ENCODE peak calls at places on chromosomes 7 and 10, in six cellular contexts. One of them, this sample, is unnamed.

GRCh38 chr10:13865758-13866491 is 279.2 kb downstream of the PRPF18 start:
- DNase-seq in mammary epithelial cell: peak; percentile 73
- DNase-seq in cardiac septum: peak; percentile 69
- DNase-seq in GM04504: peak; percentile 18
- DNase-seq in fibroblast of mammary gland: peak; percentile 83
- DNase-seq in NCI-H345: no peak
- DNase-seq in this sample: no peak

GRCh38 chr10:50511512-50512213 is 112.1 kb downstream of the SGMS1 start:
- DNase-seq in mammary epithelial cell: peak; percentile 72
- DNase-seq in cardiac septum: no peak
- DNase-seq in GM04504: no peak
- DNase-seq in fibroblast of mammary gland: peak; percentile 36
- DNase-seq in NCI-H345: no peak
- DNase-seq in this sample: no peak

GRCh38 chr7:121388950-121389349 is 7.2 kb downstream of the FAM3C start:
- DNase-seq in mammary epithelial cell: no peak
- DNase-seq in cardiac septum: no peak
- DNase-seq in GM04504: no peak
- DNase-seq in fibroblast of mammary gland: no peak
- DNase-seq in NCI-H345: no peak
- DNase-seq in this sample: no peak

GRCh38 chr10:128095753-128096469 is 30.3 kb downstream of the MKI67 start:
- DNase-seq in mammary epithelial cell: no peak
- DNase-seq in cardiac septum: no peak
- DNase-seq in GM04504: no peak
- DNase-seq in fibroblast of mammary gland: no peak
- DNase-seq in NCI-H345: no peak
- DNase-seq in this sample: no peak

GRCh38 chr10:21509391-21510217 is 15.9 kb downstream of the SKIDA1 start:
- DNase-seq in mammary epithelial cell: no peak
- DNase-seq in cardiac septum: no peak
- DNase-seq in GM04504: no peak
- DNase-seq in fibroblast of mammary gland: no peak
- DNase-seq in NCI-H345: no peak
- DNase-seq in this sample: no peak

GRCh38 chr7:44079221-44080021 is 2.9 kb downstream of the POLM start:
- DNase-seq in mammary epithelial cell: no peak
- DNase-seq in cardiac septum: no peak
- DNase-seq in GM04504: no peak
- DNase-seq in fibroblast of mammary gland: no peak
- DNase-seq in NCI-H345: no peak
- DNase-seq in this sample: peak; percentile 46

GRCh38 chr7:6350057-6350752 is 77.8 kb upstream of the CYTH3 start:
- DNase-seq in mammary epithelial cell: no peak
- DNase-seq in cardiac septum: no peak
- DNase-seq in GM04504: no peak
- DNase-seq in fibroblast of mammary gland: no peak
- DNase-seq in NCI-H345: no peak
- DNase-seq in this sample: no peak

GRCh38 chr7:104156842-104157277 is 51.0 kb downstream of the ORC5 start:
- DNase-seq in mammary epithelial cell: peak; percentile 6
- DNase-seq in cardiac septum: no peak
- DNase-seq in GM04504: no peak
- DNase-seq in fibroblast of mammary gland: peak; percentile 55
- DNase-seq in NCI-H345: peak; percentile 38
- DNase-seq in this sample: no peak

GRCh38 chr10:86348321-86349210 is 18.0 kb downstream of the GRID1 start:
- DNase-seq in mammary epithelial cell: no peak
- DNase-seq in cardiac septum: peak; percentile 74
- DNase-seq in GM04504: no peak
- DNase-seq in fibroblast of mammary gland: no peak
- DNase-seq in NCI-H345: no peak
- DNase-seq in this sample: no peak

GRCh38 chr7:55018361-55019328 is at the start of gene EGFR:
- DNase-seq in mammary epithelial cell: peak; percentile 80
- DNase-seq in cardiac septum: peak; percentile 81
- DNase-seq in GM04504: no peak
- DNase-seq in fibroblast of mammary gland: peak; percentile 75
- DNase-seq in NCI-H345: peak; percentile 43
- DNase-seq in this sample: no peak

GRCh38 chr10:17643339-17643754 is 604 bp upstream of the STAM start:
- DNase-seq in mammary epithelial cell: peak; percentile 87
- DNase-seq in cardiac septum: peak; percentile 85
- DNase-seq in GM04504: peak; percentile 58
- DNase-seq in fibroblast of mammary gland: peak; percentile 87
- DNase-seq in NCI-H345: peak; percentile 64
- DNase-seq in this sample: no peak

GRCh38 chr7:16587785-16588184 is 57.8 kb downstream of the ANKMY2 start:
- DNase-seq in mammary epithelial cell: no peak
- DNase-seq in cardiac septum: no peak
- DNase-seq in GM04504: no peak
- DNase-seq in fibroblast of mammary gland: no peak
- DNase-seq in NCI-H345: no peak
- DNase-seq in this sample: no peak

GRCh38 chr10:65931291-65932080 is 994.4 kb upstream of the LRRTM3 start:
- DNase-seq in mammary epithelial cell: no peak
- DNase-seq in cardiac septum: no peak
- DNase-seq in GM04504: no peak
- DNase-seq in fibroblast of mammary gland: no peak
- DNase-seq in NCI-H345: no peak
- DNase-seq in this sample: no peak

GRCh38 chr7:29798422-29798821 is 7.9 kb upstream of the WIPF3 start:
- DNase-seq in mammary epithelial cell: no peak
- DNase-seq in cardiac septum: no peak
- DNase-seq in GM04504: no peak
- DNase-seq in fibroblast of mammary gland: no peak
- DNase-seq in NCI-H345: no peak
- DNase-seq in this sample: no peak

GRCh38 chr10:4982764-4983226 is 19.6 kb downstream of the AKR1C1 start:
- DNase-seq in mammary epithelial cell: no peak
- DNase-seq in cardiac septum: no peak
- DNase-seq in GM04504: no peak
- DNase-seq in fibroblast of mammary gland: peak; percentile 66
- DNase-seq in NCI-H345: no peak
- DNase-seq in this sample: no peak

GRCh38 chr7:108454674-108455523 is 1.3 kb downstream of the NRCAM start:
- DNase-seq in mammary epithelial cell: peak; percentile 32
- DNase-seq in cardiac septum: no peak
- DNase-seq in GM04504: no peak
- DNase-seq in fibroblast of mammary gland: peak; percentile 30
- DNase-seq in NCI-H345: peak; percentile 69
- DNase-seq in this sample: no peak

GRCh38 chr7:39130304-39130703 is 152.6 kb downstream of the POU6F2 start:
- DNase-seq in mammary epithelial cell: no peak
- DNase-seq in cardiac septum: no peak
- DNase-seq in GM04504: no peak
- DNase-seq in fibroblast of mammary gland: no peak
- DNase-seq in NCI-H345: peak; percentile 28
- DNase-seq in this sample: no peak